ENCODE peak calls at places on chromosome 10, in five cellular contexts. One of them, this sample, is unnamed.
A peak's percentile ranks its signal among the peaks of the same experiment; 100 is the strongest.

GRCh38 chr10:105577865-105578607 is 936.9 kb downstream of the SORCS3 start:
- DNase-seq in cardiac muscle cell: peak; percentile 20
- DNase-seq in astrocyte of the cerebellum: no peak
- DNase-seq in PC-3: no peak
- DNase-seq in Calu3: no peak
- DNase-seq in this sample: no peak

GRCh38 chr10:44316187-44316921 is 68.5 kb downstream of the CXCL12 start:
- DNase-seq in astrocyte of the cerebellum: no peak
- DNase-seq in Calu3: no peak
- DNase-seq in cardiac muscle cell: no peak
- DNase-seq in PC-3: no peak
- DNase-seq in this sample: no peak

GRCh38 chr10:126063353-126063791 is 167.0 kb downstream of the FANK1 start:
- DNase-seq in cardiac muscle cell: no peak
- DNase-seq in Calu3: no peak
- DNase-seq in PC-3: peak; percentile 81
- DNase-seq in astrocyte of the cerebellum: peak; percentile 87
- DNase-seq in this sample: no peak

GRCh38 chr10:73850863-73851461 is 23.4 kb downstream of the CAMK2G start:
- DNase-seq in cardiac muscle cell: peak; percentile 66
- DNase-seq in astrocyte of the cerebellum: peak; percentile 52
- DNase-seq in PC-3: no peak
- DNase-seq in Calu3: no peak
- DNase-seq in this sample: no peak

GRCh38 chr10:118595598-118596425 is at the start of gene PRLHR:
- DNase-seq in Calu3: peak; percentile 28
- DNase-seq in PC-3: no peak
- DNase-seq in astrocyte of the cerebellum: peak; percentile 9
- DNase-seq in cardiac muscle cell: peak; percentile 89
- DNase-seq in this sample: peak; percentile 74

GRCh38 chr10:113291413-113291812 is 261.4 kb upstream of the HABP2 start:
- DNase-seq in PC-3: no peak
- DNase-seq in Calu3: no peak
- DNase-seq in astrocyte of the cerebellum: no peak
- DNase-seq in cardiac muscle cell: no peak
- DNase-seq in this sample: no peak

GRCh38 chr10:131016556-131016955 is 295.0 kb downstream of the TCERG1L start:
- DNase-seq in Calu3: no peak
- DNase-seq in astrocyte of the cerebellum: no peak
- DNase-seq in PC-3: no peak
- DNase-seq in cardiac muscle cell: no peak
- DNase-seq in this sample: no peak

GRCh38 chr10:52923520-52923919 is 150.9 kb upstream of the MBL2 start:
- DNase-seq in cardiac muscle cell: no peak
- DNase-seq in PC-3: no peak
- DNase-seq in astrocyte of the cerebellum: no peak
- DNase-seq in Calu3: no peak
- DNase-seq in this sample: no peak

GRCh38 chr10:72089618-72090017 is 1.3 kb upstream of the SPOCK2 start:
- DNase-seq in Calu3: peak; percentile 24
- DNase-seq in astrocyte of the cerebellum: no peak
- DNase-seq in cardiac muscle cell: no peak
- DNase-seq in PC-3: no peak
- DNase-seq in this sample: no peak

GRCh38 chr10:98632456-98633150 is 185.9 kb upstream of the HPS1 start:
- DNase-seq in Calu3: no peak
- DNase-seq in PC-3: no peak
- DNase-seq in cardiac muscle cell: no peak
- DNase-seq in astrocyte of the cerebellum: no peak
- DNase-seq in this sample: no peak

GRCh38 chr10:80517416-80518142 is 20.1 kb upstream of the SH2D4B start:
- DNase-seq in astrocyte of the cerebellum: no peak
- DNase-seq in PC-3: no peak
- DNase-seq in Calu3: no peak
- DNase-seq in cardiac muscle cell: no peak
- DNase-seq in this sample: no peak

GRCh38 chr10:129517680-129518057 is 50.6 kb downstream of the MGMT start:
- DNase-seq in Calu3: no peak
- DNase-seq in cardiac muscle cell: no peak
- DNase-seq in astrocyte of the cerebellum: no peak
- DNase-seq in PC-3: no peak
- DNase-seq in this sample: no peak

GRCh38 chr10:91349381-91349780 is 60.8 kb upstream of the HECTD2 start:
- DNase-seq in astrocyte of the cerebellum: peak; percentile 89
- DNase-seq in cardiac muscle cell: peak; percentile 19
- DNase-seq in PC-3: no peak
- DNase-seq in Calu3: no peak
- DNase-seq in this sample: no peak

GRCh38 chr10:29522038-29522855 is 112.5 kb downstream of the SVIL start:
- DNase-seq in Calu3: no peak
- DNase-seq in PC-3: no peak
- DNase-seq in astrocyte of the cerebellum: peak; percentile 19
- DNase-seq in cardiac muscle cell: no peak
- DNase-seq in this sample: no peak

GRCh38 chr10:92750788-92751533 is 61.2 kb downstream of the HHEX start:
- DNase-seq in PC-3: peak; percentile 6
- DNase-seq in cardiac muscle cell: no peak
- DNase-seq in astrocyte of the cerebellum: no peak
- DNase-seq in Calu3: no peak
- DNase-seq in this sample: no peak

GRCh38 chr10:72904806-72905205 is 11.3 kb downstream of the OIT3 start:
- DNase-seq in Calu3: no peak
- DNase-seq in astrocyte of the cerebellum: no peak
- DNase-seq in cardiac muscle cell: no peak
- DNase-seq in PC-3: no peak
- DNase-seq in this sample: no peak

GRCh38 chr10:119489572-119490326 is 52.8 kb downstream of the RGS10 start:
- DNase-seq in Calu3: peak; percentile 62
- DNase-seq in astrocyte of the cerebellum: no peak
- DNase-seq in PC-3: peak; percentile 52
- DNase-seq in cardiac muscle cell: peak; percentile 53
- DNase-seq in this sample: peak; percentile 84

GRCh38 chr10:130511801-130512200 is 375.6 kb downstream of the GLRX3 start:
- DNase-seq in cardiac muscle cell: no peak
- DNase-seq in astrocyte of the cerebellum: no peak
- DNase-seq in Calu3: no peak
- DNase-seq in PC-3: no peak
- DNase-seq in this sample: no peak

GRCh38 chr10:51273572-51273971 is 199.3 kb downstream of the PRKG1 start:
- DNase-seq in PC-3: no peak
- DNase-seq in astrocyte of the cerebellum: no peak
- DNase-seq in cardiac muscle cell: no peak
- DNase-seq in Calu3: no peak
- DNase-seq in this sample: no peak

GRCh38 chr10:108735380-108735779 is 1187.9 kb downstream of the XPNPEP1 start:
- DNase-seq in Calu3: no peak
- DNase-seq in astrocyte of the cerebellum: peak; percentile 82
- DNase-seq in PC-3: peak; percentile 87
- DNase-seq in cardiac muscle cell: no peak
- DNase-seq in this sample: no peak

GRCh38 chr10:5737352-5737751 is 52.7 kb downstream of the TASOR2 start:
- DNase-seq in PC-3: no peak
- DNase-seq in cardiac muscle cell: no peak
- DNase-seq in astrocyte of the cerebellum: no peak
- DNase-seq in Calu3: no peak
- DNase-seq in this sample: no peak

GRCh38 chr10:79246606-79247275 is 100.5 kb upstream of the PPIF start:
- DNase-seq in astrocyte of the cerebellum: no peak
- DNase-seq in cardiac muscle cell: no peak
- DNase-seq in PC-3: no peak
- DNase-seq in Calu3: no peak
- DNase-seq in this sample: no peak

GRCh38 chr10:125152646-125153368 is 7.6 kb downstream of the CTBP2 start:
- DNase-seq in cardiac muscle cell: no peak
- DNase-seq in Calu3: no peak
- DNase-seq in PC-3: no peak
- DNase-seq in astrocyte of the cerebellum: no peak
- DNase-seq in this sample: no peak

GRCh38 chr10:121132278-121132672 is 281.1 kb downstream of the WDR11 start:
- DNase-seq in PC-3: no peak
- DNase-seq in astrocyte of the cerebellum: no peak
- DNase-seq in cardiac muscle cell: no peak
- DNase-seq in Calu3: no peak
- DNase-seq in this sample: no peak

GRCh38 chr10:100346351-100346764 is 675 bp upstream of the SCD start:
- DNase-seq in cardiac muscle cell: peak; percentile 81
- DNase-seq in astrocyte of the cerebellum: no peak
- DNase-seq in Calu3: peak; percentile 70
- DNase-seq in PC-3: peak; percentile 41
- DNase-seq in this sample: peak; percentile 79

GRCh38 chr10:100008142-100008522 is 1.6 kb downstream of the DNMBP start:
- DNase-seq in PC-3: peak; percentile 66
- DNase-seq in astrocyte of the cerebellum: no peak
- DNase-seq in cardiac muscle cell: no peak
- DNase-seq in Calu3: no peak
- DNase-seq in this sample: no peak

GRCh38 chr10:52541082-52541481 is 227.0 kb downstream of the DKK1 start:
- DNase-seq in PC-3: peak; percentile 56
- DNase-seq in astrocyte of the cerebellum: no peak
- DNase-seq in cardiac muscle cell: no peak
- DNase-seq in Calu3: no peak
- DNase-seq in this sample: no peak

GRCh38 chr10:71725998-71726672 is 6.6 kb upstream of the C10orf105 start:
- DNase-seq in Calu3: peak; percentile 57
- DNase-seq in astrocyte of the cerebellum: no peak
- DNase-seq in cardiac muscle cell: no peak
- DNase-seq in PC-3: peak; percentile 49
- DNase-seq in this sample: peak; percentile 33

GRCh38 chr10:48306870-48307531 is 524 bp downstream of the MAPK8 start:
- DNase-seq in Calu3: peak; percentile 58
- DNase-seq in cardiac muscle cell: peak; percentile 77
- DNase-seq in PC-3: peak; percentile 26
- DNase-seq in astrocyte of the cerebellum: no peak
- DNase-seq in this sample: peak; percentile 29

GRCh38 chr10:20976891-20977684 is 80.0 kb upstream of the NEBL start:
- DNase-seq in cardiac muscle cell: no peak
- DNase-seq in PC-3: no peak
- DNase-seq in astrocyte of the cerebellum: no peak
- DNase-seq in Calu3: no peak
- DNase-seq in this sample: no peak

GRCh38 chr10:12703813-12704212 is 297.7 kb downstream of the CCDC3 start:
- DNase-seq in cardiac muscle cell: no peak
- DNase-seq in astrocyte of the cerebellum: peak; percentile 62
- DNase-seq in PC-3: peak; percentile 81
- DNase-seq in Calu3: no peak
- DNase-seq in this sample: no peak

GRCh38 chr10:106310596-106310995 is 853.9 kb downstream of the SORCS1 start:
- DNase-seq in cardiac muscle cell: no peak
- DNase-seq in Calu3: no peak
- DNase-seq in PC-3: no peak
- DNase-seq in astrocyte of the cerebellum: no peak
- DNase-seq in this sample: no peak

GRCh38 chr10:104297697-104298660 is 29.0 kb downstream of the GSTO2 start:
- DNase-seq in cardiac muscle cell: peak; percentile 61
- DNase-seq in PC-3: no peak
- DNase-seq in Calu3: peak; percentile 13
- DNase-seq in astrocyte of the cerebellum: peak; percentile 91
- DNase-seq in this sample: peak; percentile 37
- TF ChIP-seq CTCF in cardiac muscle cell: peak; percentile 74
- TF ChIP-seq CTCF in PC-3: peak; percentile 55
- TF ChIP-seq CTCF in Calu3: no peak
- TF ChIP-seq CTCF in astrocyte of the cerebellum: peak; percentile 86
- TF ChIP-seq CTCF in this sample: peak; percentile 44

GRCh38 chr10:77756319-77757232 is 119.0 kb upstream of the KCNMA1 start:
- DNase-seq in PC-3: peak; percentile 98
- DNase-seq in astrocyte of the cerebellum: peak; percentile 60
- DNase-seq in Calu3: peak; percentile 64
- DNase-seq in cardiac muscle cell: peak; percentile 85
- DNase-seq in this sample: peak; percentile 57
- TF ChIP-seq CTCF in PC-3: peak; percentile 100
- TF ChIP-seq CTCF in astrocyte of the cerebellum: peak; percentile 91
- TF ChIP-seq CTCF in Calu3: peak; percentile 86
- TF ChIP-seq CTCF in cardiac muscle cell: peak; percentile 86
- TF ChIP-seq CTCF in this sample: peak; percentile 76

GRCh38 chr10:1963341-1963740 is 226.0 kb upstream of the ADARB2 start:
- DNase-seq in astrocyte of the cerebellum: no peak
- DNase-seq in PC-3: no peak
- DNase-seq in cardiac muscle cell: no peak
- DNase-seq in Calu3: no peak
- DNase-seq in this sample: no peak

GRCh38 chr10:1962025-1962424 is 224.7 kb upstream of the ADARB2 start:
- DNase-seq in Calu3: no peak
- DNase-seq in cardiac muscle cell: no peak
- DNase-seq in PC-3: no peak
- DNase-seq in astrocyte of the cerebellum: no peak
- DNase-seq in this sample: no peak

GRCh38 chr10:1968257-1969025 is 231.1 kb upstream of the ADARB2 start:
- DNase-seq in cardiac muscle cell: no peak
- DNase-seq in Calu3: no peak
- DNase-seq in PC-3: no peak
- DNase-seq in astrocyte of the cerebellum: peak; percentile 8
- DNase-seq in this sample: no peak

GRCh38 chr10:1966698-1967097 is 229.4 kb upstream of the ADARB2 start:
- DNase-seq in PC-3: no peak
- DNase-seq in astrocyte of the cerebellum: no peak
- DNase-seq in cardiac muscle cell: no peak
- DNase-seq in Calu3: no peak
- DNase-seq in this sample: no peak

DNA sequence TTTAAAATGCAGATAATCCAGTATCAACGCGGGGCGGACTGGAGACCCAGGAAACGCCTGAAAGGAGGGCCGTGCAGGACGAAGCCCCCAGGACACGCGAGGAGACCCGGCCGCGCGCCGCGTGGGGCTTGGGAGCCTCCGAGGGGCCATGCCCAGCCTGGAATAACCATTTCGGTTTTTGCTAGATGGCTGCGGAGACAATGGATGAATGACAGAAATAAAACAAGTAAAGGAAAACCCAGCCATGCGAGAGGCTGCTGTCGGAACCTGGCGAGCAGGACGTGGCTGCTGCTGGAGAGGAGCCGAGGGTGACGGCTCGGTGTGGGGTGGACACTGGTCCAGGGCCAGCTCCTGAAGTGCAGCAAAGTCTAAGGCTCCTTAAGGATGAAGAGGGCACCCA is 227.2 kb upstream of the ADARB2 start:
- DNase-seq in PC-3: no peak
- DNase-seq in astrocyte of the cerebellum: no peak
- DNase-seq in cardiac muscle cell: no peak
- DNase-seq in Calu3: no peak
- DNase-seq in this sample: no peak
- TF ChIP-seq CTCF in PC-3: no peak
- TF ChIP-seq CTCF in astrocyte of the cerebellum: no peak
- TF ChIP-seq CTCF in cardiac muscle cell: no peak
- TF ChIP-seq CTCF in Calu3: no peak
- TF ChIP-seq CTCF in this sample: no peak

GRCh38 chr10:70508912-70509366 is 30.4 kb downstream of the PALD1 start:
- DNase-seq in Calu3: no peak
- DNase-seq in cardiac muscle cell: peak; percentile 53
- DNase-seq in astrocyte of the cerebellum: no peak
- DNase-seq in PC-3: no peak
- DNase-seq in this sample: no peak
- TF ChIP-seq CTCF in Calu3: no peak
- TF ChIP-seq CTCF in cardiac muscle cell: no peak
- TF ChIP-seq CTCF in astrocyte of the cerebellum: no peak
- TF ChIP-seq CTCF in PC-3: no peak
- TF ChIP-seq CTCF in this sample: no peak